ENCODE peak calls at places on chromosome 7, in ten cellular contexts. H is PC-3, C is hepatocyte, W is GM12878, P is K562, U is IMR-90, L is GM23338, I is GM23248, Q is endothelial cell of umbilical vein, S is neural progenitor cell. G is an unnamed sample. For H3K36me3, H4K20me1 and H3K4me1, the result is how much of the 10 kb centered on the place peaks cover.

GRCh38 chr7:12403287-12404181 is at the start of gene VWDE:
- DNase-seq in I (peak), S (peak), H (peak), Q (peak), L (peak), U (no peak), C (peak), W (no peak), P (peak), G (peak)

GRCh38 chr7:122132341-122132740 is 11.7 kb downstream of the AASS start:
- DNase-seq in H (peak), S (no peak), L (no peak), I (peak), W (no peak), Q (no peak), P (no peak), C (no peak), U (peak), G (no peak)

GRCh38 chr7:141698247-141699015 is 3.5 kb downstream of the DENND11 start:
- DNase-seq in U (no peak), I (no peak), S (no peak), C (no peak), H (no peak), P (no peak), L (no peak), W (peak), Q (no peak), G (no peak)

GRCh38 chr7:33379891-33380525 is 250.6 kb downstream of the BBS9 start:
- DNase-seq in U (no peak), C (no peak), Q (no peak), H (no peak), S (no peak), L (no peak), I (no peak), W (no peak), P (no peak), G (no peak)

GRCh38 chr7:70193514-70193913 is 595.2 kb downstream of the AUTS2 start:
- DNase-seq in Q (no peak), U (peak), L (no peak), I (peak), P (no peak), H (no peak), C (peak), W (no peak), S (no peak), G (no peak)

GRCh38 chr7:105934577-105935185 is 28.4 kb upstream of the CDHR3 start:
- DNase-seq in W (no peak), P (no peak), L (peak), S (peak), Q (no peak), C (peak), I (peak), H (peak), U (peak), G (peak)

GRCh38 chr7:127794551-127794950 is 142.6 kb downstream of the SND1 start:
- DNase-seq in H (no peak), P (no peak), S (no peak), L (no peak), Q (no peak), C (no peak), I (no peak), W (no peak), U (no peak), G (no peak)

GRCh38 chr7:139645572-139646523 is 122.4 kb downstream of the CLEC2L start:
- DNase-seq in I (peak), U (peak), S (peak), H (peak), Q (peak), P (peak), L (peak), C (peak), W (peak), G (peak)

DNA sequence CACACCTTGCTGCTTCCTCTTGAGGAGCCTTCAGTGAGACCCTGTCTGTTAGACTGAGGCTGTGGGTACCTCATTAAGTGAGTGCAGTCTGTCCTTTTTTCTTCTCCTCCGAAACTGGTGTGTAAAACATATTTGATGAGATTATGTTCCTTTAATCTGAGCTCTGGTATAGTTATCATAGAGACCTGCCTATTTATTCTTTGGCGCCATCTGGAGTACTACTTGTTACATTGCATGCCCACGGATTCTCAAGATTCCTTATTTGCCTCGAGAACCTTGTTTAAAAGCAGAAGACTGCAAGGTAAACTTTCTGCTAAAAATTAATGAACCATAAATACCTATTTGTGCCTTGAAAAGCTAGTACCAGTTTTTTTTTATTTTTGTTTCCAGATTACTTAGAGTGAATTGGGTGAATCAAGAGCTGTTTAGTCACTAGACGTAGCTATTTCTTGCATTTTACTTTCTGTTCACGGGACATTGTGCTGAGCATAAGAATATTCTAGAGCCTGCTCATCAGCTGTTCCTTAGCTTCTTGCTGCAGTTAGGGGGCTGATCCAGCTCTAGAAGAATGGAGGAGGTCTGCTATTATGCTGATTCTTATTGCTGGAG is 16.9 kb upstream of the STMP1 start:
- DNase-seq in W (no peak), L (peak), S (peak), P (peak), Q (peak), H (peak), U (peak), C (peak), I (peak), G (no peak)
- H3K36me3 ChIP-seq in W (under half), L (under half), S (under half), P (half or more), Q (under half), H (under half), U (under half), C (under half), I (under half), G (under half)

DNA sequence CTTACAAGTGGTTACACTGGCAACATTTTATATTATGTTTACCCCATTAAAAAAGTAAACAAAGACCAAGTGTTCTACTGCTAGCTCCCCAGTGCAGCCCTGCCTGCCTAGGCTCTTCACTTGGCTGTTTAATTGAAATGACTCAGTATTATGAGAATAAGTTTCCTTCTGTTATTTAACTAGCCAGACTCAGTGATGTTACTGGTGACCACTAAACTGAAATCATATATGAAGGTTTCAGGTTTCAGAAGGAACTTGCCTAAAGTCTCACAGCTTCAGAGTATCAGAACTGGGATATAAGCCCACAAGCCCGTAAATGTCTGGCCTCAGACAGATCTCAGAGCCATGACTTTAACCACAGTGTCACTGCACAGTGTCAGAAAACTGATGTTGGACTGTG is 66.8 kb upstream of the EXOC4 start:
- DNase-seq in H (peak), S (no peak), W (no peak), I (no peak), L (no peak), P (no peak), C (no peak), U (no peak), Q (no peak), G (no peak)
- H4K20me1 ChIP-seq in H (under half), S (under half), W (under half), I (under half), L (under half), P (under half), C (under half), U (under half), Q (under half), G (under half)

DNA sequence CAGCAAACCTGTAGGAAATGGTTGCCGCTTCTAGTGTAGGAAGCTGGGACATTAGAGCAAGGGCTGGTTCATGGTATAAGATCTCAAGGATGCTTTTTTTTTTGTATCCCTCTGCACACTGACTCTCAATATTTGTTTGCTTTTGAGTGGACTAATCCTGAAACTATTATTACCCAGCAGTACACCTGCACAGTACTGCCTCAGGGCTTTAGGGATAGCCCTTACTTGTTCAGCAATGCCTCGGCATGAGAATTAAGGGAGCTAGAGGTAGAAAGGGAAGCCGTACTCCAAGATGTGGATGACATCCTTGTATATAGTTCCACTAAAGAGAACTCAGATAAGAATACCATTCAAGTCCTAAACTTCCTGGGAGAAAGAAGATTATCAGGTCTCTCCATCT is 70.5 kb downstream of the COPG2 start:
- DNase-seq in S (no peak), C (no peak), I (no peak), P (no peak), Q (no peak), L (no peak), W (no peak), U (no peak), H (peak), G (no peak)
- H3K4me1 ChIP-seq in S (under half), C (under half), I (under half), P (under half), Q (under half), L (under half), W (under half), U (under half), H (under half), G (under half)

GRCh38 chr7:55189447-55189760 is 170.6 kb downstream of the EGFR start:
- DNase-seq in C (peak), H (no peak), S (no peak), P (no peak), U (no peak), W (no peak), I (no peak), Q (no peak), L (peak), G (no peak)

GRCh38 chr7:55191161-55191925 is 172.5 kb downstream of the EGFR start:
- DNase-seq in I (no peak), W (no peak), L (no peak), U (no peak), Q (no peak), P (no peak), C (no peak), S (no peak), H (no peak), G (no peak)

GRCh38 chr7:55189878-55190436 is 171.1 kb downstream of the EGFR start:
- DNase-seq in S (no peak), P (no peak), U (no peak), H (no peak), C (no peak), W (no peak), L (peak), I (no peak), Q (no peak), G (no peak)

GRCh38 chr7:55191926-55192692 is 173.0 kb upstream of the LANCL2 start:
- DNase-seq in Q (peak), S (no peak), P (no peak), I (no peak), L (peak), W (no peak), H (no peak), U (peak), C (no peak), G (no peak)

DNA sequence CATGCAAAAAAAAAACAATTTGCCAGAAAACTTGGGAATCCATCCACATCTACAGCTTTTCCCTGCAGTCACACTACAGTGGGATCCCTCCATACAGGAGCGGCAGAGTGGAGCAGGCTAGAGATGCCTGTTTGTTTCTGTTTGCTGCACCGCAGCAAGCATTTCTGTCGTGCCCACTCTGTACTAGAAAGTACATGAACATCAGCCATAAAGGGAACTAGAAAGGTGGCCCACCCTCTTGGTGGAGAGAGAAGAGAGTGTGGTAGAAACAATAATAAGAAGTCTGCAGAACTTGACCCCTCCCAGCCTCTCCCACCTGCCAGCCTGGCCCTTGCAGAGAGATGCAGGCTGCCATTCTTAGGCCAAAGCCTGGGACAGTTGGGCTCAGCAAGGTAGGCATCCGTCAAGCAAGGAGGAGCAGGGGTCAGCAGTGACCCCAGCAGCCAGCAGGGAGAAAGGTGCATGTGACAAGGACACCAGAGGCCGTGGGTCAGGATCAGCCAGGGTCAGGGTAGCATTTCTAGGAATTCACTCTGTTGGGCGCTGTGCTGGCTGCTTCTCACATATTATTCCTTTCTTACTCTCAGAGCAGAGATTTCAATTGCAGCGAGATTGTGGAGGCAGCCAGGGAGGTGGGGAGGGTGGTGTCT is 171.8 kb downstream of the EGFR start:
- DNase-seq in C (no peak), U (no peak), H (no peak), L (no peak), P (no peak), S (no peak), I (no peak), Q (no peak), W (no peak), G (no peak)
- H3K36me3 ChIP-seq in C (under half), U (under half), H (under half), L (under half), P (under half), S (under half), I (under half), Q (under half), W (under half), G (half or more)

GRCh38 chr7:37277513-37277912 is 171.2 kb downstream of the ELMO1 start:
- DNase-seq in Q (no peak), C (no peak), P (no peak), I (no peak), H (no peak), W (no peak), L (no peak), U (no peak), S (no peak), G (no peak)

GRCh38 chr7:37270109-37270508 is 178.6 kb downstream of the ELMO1 start:
- DNase-seq in I (no peak), U (no peak), Q (no peak), L (no peak), H (no peak), C (no peak), P (no peak), S (no peak), W (no peak), G (no peak)

GRCh38 chr7:37273891-37274290 is 174.8 kb downstream of the ELMO1 start:
- DNase-seq in L (no peak), W (no peak), P (no peak), C (no peak), Q (no peak), I (no peak), S (no peak), H (no peak), U (no peak), G (no peak)

GRCh38 chr7:37275086-37275485 is 173.6 kb downstream of the ELMO1 start:
- DNase-seq in H (no peak), Q (no peak), L (no peak), P (no peak), I (no peak), S (no peak), C (no peak), U (no peak), W (no peak), G (no peak)
- H4K20me1 ChIP-seq in H (under half), Q (under half), L (under half), P (under half), I (under half), S (under half), C (under half), U (under half), W (under half), G (under half)

GRCh38 chr7:130366561-130366960 is 13.7 kb upstream of the CPA1 start:
- DNase-seq in P (no peak), C (no peak), L (no peak), S (no peak), U (peak), W (no peak), I (peak), Q (no peak), H (peak), G (no peak)

GRCh38 chr7:130363156-130363847 is 17.0 kb upstream of the CPA1 start:
- DNase-seq in L (no peak), H (peak), Q (no peak), S (no peak), I (peak), P (no peak), W (no peak), C (peak), U (peak), G (peak)

GRCh38 chr7:130365511-130366441 is 14.5 kb upstream of the CPA1 start:
- DNase-seq in H (peak), U (peak), C (no peak), L (peak), W (peak), I (peak), P (no peak), Q (no peak), S (peak), G (peak)

GRCh38 chr7:130364446-130364845 is 15.8 kb upstream of the CPA1 start:
- DNase-seq in H (no peak), U (no peak), I (no peak), P (no peak), C (no peak), Q (no peak), S (no peak), L (no peak), W (no peak), G (no peak)

GRCh38 chr7:130365093-130365492 is 15.2 kb upstream of the CPA1 start:
- DNase-seq in Q (no peak), H (no peak), I (no peak), W (no peak), L (no peak), S (no peak), C (no peak), P (no peak), U (no peak), G (no peak)
- H3K4me1 ChIP-seq in Q (under half), H (under half), I (half or more), W (under half), L (under half), S (under half), C (under half), P (under half), U (under half), G (under half)

GRCh38 chr7:65971021-65971420 is 11.0 kb downstream of the GUSB start:
- DNase-seq in P (no peak), C (no peak), S (no peak), U (no peak), W (no peak), L (no peak), H (no peak), I (no peak), Q (no peak), G (no peak)

GRCh38 chr7:65972976-65973375 is 9.0 kb downstream of the GUSB start:
- DNase-seq in C (no peak), L (no peak), W (no peak), I (no peak), H (no peak), S (no peak), U (no peak), P (no peak), Q (no peak), G (no peak)

GRCh38 chr7:65966167-65966566 is 15.8 kb downstream of the GUSB start:
- DNase-seq in Q (no peak), P (no peak), U (no peak), I (no peak), C (no peak), L (no peak), W (no peak), H (no peak), S (no peak), G (no peak)

GRCh38 chr7:65968256-65969185 is 13.5 kb downstream of the GUSB start:
- DNase-seq in L (no peak), H (no peak), C (no peak), Q (no peak), P (no peak), S (no peak), I (no peak), U (no peak), W (no peak), G (no peak)

GRCh38 chr7:65967361-65968155 is 14.5 kb downstream of the GUSB start:
- DNase-seq in S (no peak), I (no peak), C (no peak), U (no peak), Q (no peak), H (no peak), W (no peak), L (no peak), P (no peak), G (no peak)
- H3K36me3 ChIP-seq in S (under half), I (under half), C (under half), U (half or more), Q (under half), H (under half), W (under half), L (under half), P (half or more), G (under half)